ENCODE peak calls at places on chromosomes 1 and 21, in five cellular contexts. K is K562, X is A549, Q is GM12878, A is HepG2. L is an unnamed sample.

GRCh38 chr1:29380532-29380931 is 144.2 kb downstream of the PTPRU start:
- DNase-seq in K (no peak), X (no peak), Q (no peak), A (no peak), L (no peak)

GRCh38 chr21:14900058-14900457 is 164.7 kb downstream of the NRIP1 start:
- DNase-seq in K (no peak), X (no peak), Q (no peak), A (no peak), L (no peak)

GRCh38 chr1:48761411-48761810 is 15.3 kb downstream of the BEND5 start:
- DNase-seq in K (no peak), X (no peak), Q (no peak), A (no peak), L (no peak)

GRCh38 chr1:54851928-54852524 is 35.0 kb downstream of the DHCR24 start:
- DNase-seq in K (no peak), X (no peak), Q (no peak), A (no peak), L (no peak)

GRCh38 chr21:24076179-24076578 is 1531.1 kb downstream of the MRPL39 start:
- DNase-seq in K (no peak), X (no peak), Q (no peak), A (no peak), L (no peak)

GRCh38 chr1:110492573-110492972 is 26.4 kb downstream of the KCNA10 start:
- DNase-seq in K (no peak), X (no peak), Q (no peak), A (no peak), L (no peak)

GRCh38 chr1:222697858-222698257 is 14.4 kb downstream of the AIDA start:
- DNase-seq in K (no peak), X (no peak), Q (no peak), A (no peak), L (no peak)

GRCh38 chr1:53998223-53998622 is 19.8 kb downstream of the LDLRAD1 start:
- DNase-seq in K (no peak), X (no peak), Q (no peak), A (no peak), L (no peak)

GRCh38 chr1:2208309-2209239 is 14.0 kb upstream of the FAAP20 start:
- DNase-seq in K (no peak), X (peak), Q (no peak), A (peak), L (no peak)

GRCh38 chr21:46500224-46500861 is 41.7 kb downstream of the DIP2A start:
- DNase-seq in K (peak), X (peak), Q (no peak), A (peak), L (no peak)

GRCh38 chr1:3907031-3907534 is 7.0 kb upstream of the C1orf174 start:
- DNase-seq in K (peak), X (peak), Q (no peak), A (no peak), L (no peak)

GRCh38 chr1:65025794-65026193 is 59.4 kb upstream of the JAK1 start:
- DNase-seq in K (no peak), X (no peak), Q (no peak), A (no peak), L (no peak)

GRCh38 chr1:159177273-159177907 is 6.0 kb downstream of the CADM3 start:
- DNase-seq in K (peak), X (peak), Q (no peak), A (peak), L (no peak)

GRCh38 chr1:117060441-117061317 is 553 bp downstream of the TTF2 start:
- DNase-seq in K (peak), X (peak), Q (peak), A (peak), L (no peak)

GRCh38 chr1:46735708-46736324 is 16.9 kb upstream of the EFCAB14 start:
- DNase-seq in K (peak), X (peak), Q (no peak), A (peak), L (no peak)

GRCh38 chr1:54453509-54453908 is 47.3 kb upstream of the SSBP3 start:
- DNase-seq in K (no peak), X (no peak), Q (no peak), A (no peak), L (no peak)

GRCh38 chr1:35345439-35345981 is 77.0 kb downstream of the ZMYM4 start:
- DNase-seq in K (no peak), X (peak), Q (no peak), A (peak), L (no peak)

GRCh38 chr1:118159578-118159977 is 25.4 kb downstream of the SPAG17 start:
- DNase-seq in K (no peak), X (no peak), Q (no peak), A (no peak), L (no peak)

GRCh38 chr1:107623431-107623830 is 341.5 kb downstream of the VAV3 start:
- DNase-seq in K (no peak), X (no peak), Q (no peak), A (no peak), L (no peak)

GRCh38 chr1:36988741-36989193 is 45.5 kb downstream of the GRIK3 start:
- DNase-seq in K (no peak), X (no peak), Q (no peak), A (no peak), L (no peak)

GRCh38 chr21:42356036-42356435 is 5.2 kb upstream of the TFF2 start:
- DNase-seq in K (no peak), X (no peak), Q (no peak), A (no peak), L (no peak)
- TF ChIP-seq CHD2 in K (no peak), X (no peak), Q (no peak), A (no peak), L (no peak)

DNA sequence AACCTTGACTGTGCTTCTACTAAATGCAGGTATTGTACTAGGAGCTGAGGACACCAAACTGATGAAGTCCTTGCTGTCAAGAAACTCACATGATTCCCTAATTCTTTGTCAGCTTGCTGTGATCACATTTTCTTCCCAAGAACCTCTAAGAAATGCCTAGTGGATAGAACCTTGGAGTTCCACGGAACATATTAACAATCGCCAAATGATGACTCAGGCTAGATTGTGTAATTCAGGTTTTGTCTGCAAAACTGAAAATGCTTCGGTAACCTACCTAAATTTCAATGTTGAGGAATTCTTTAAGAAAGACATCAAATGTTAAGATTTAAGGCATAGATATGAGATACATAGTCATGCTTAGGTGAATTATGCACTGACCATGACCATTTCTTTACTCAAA is 1.7 kb upstream of the GADD45A start:
- DNase-seq in K (no peak), X (peak), Q (no peak), A (no peak), L (no peak)
- TF ChIP-seq KDM1A in K (no peak), X (no peak), Q (no peak), A (no peak), L (no peak)

GRCh38 chr1:157509546-157510232 is 42.6 kb downstream of the FCRL5 start:
- DNase-seq in K (no peak), X (no peak), Q (no peak), A (no peak), L (no peak)

GRCh38 chr1:157504646-157505045 is 47.7 kb downstream of the FCRL5 start:
- DNase-seq in K (peak), X (no peak), Q (no peak), A (no peak), L (no peak)

DNA sequence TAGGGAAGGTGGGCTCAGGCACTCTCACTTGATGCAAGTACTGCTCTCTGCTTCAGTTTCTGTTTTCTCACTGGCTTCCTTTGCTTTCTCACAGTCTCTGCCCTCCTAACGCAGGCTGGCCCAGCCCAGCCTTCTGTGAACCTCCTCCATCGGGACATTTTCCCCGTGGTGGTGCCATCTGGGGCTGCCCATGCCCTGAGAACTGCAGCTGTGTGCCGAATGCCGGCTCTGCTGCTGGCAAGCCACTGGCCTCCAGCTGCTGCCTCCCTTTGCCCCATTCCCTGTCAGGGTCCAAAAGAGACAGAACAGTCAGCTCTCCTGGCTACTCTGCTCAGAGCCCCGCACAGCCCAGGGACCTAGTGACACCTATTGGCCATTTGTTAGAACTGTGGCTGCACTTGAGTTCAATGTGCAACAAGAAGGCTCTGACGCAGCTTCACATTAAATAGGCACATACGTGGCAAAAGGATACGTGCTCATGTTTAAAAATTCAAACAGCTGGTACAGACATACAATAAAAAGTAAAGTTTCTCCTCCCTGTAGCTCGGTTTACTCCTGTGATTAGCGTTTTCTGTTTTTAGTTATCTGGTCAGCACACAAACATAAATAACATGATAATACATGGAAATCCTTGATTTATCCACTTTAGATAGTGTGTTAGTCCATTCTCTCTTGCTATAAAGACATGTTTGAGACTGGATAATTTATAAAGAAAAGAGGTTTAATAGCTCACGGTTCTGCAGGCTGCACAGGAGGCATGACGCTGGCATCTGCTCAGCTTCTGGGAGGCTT is 46.6 kb downstream of the FCRL5 start:
- DNase-seq in K (peak), X (peak), Q (peak), A (peak), L (peak)
- TF ChIP-seq CHD2 in K (no peak), X (no peak), Q (no peak), A (no peak), L (no peak)

GRCh38 chr1:232486006-232486405 is 143.9 kb downstream of the SIPA1L2 start:
- DNase-seq in K (no peak), X (no peak), Q (no peak), A (no peak), L (no peak)

GRCh38 chr1:232489256-232489655 is 140.7 kb downstream of the SIPA1L2 start:
- DNase-seq in K (no peak), X (no peak), Q (no peak), A (no peak), L (no peak)

GRCh38 chr1:232487236-232487635 is 142.7 kb downstream of the SIPA1L2 start:
- DNase-seq in K (no peak), X (no peak), Q (no peak), A (no peak), L (no peak)

GRCh38 chr1:232481091-232481490 is 148.8 kb downstream of the SIPA1L2 start:
- DNase-seq in K (no peak), X (no peak), Q (no peak), A (no peak), L (no peak)

GRCh38 chr1:232486454-232487202 is 143.3 kb downstream of the SIPA1L2 start:
- DNase-seq in K (no peak), X (no peak), Q (no peak), A (no peak), L (no peak)
- TF ChIP-seq KDM1A in K (no peak), X (no peak), Q (no peak), A (no peak), L (no peak)

GRCh38 chr1:41650176-41650519 is 165.7 kb upstream of the EDN2 start:
- DNase-seq in K (no peak), X (no peak), Q (no peak), A (no peak), L (no peak)

GRCh38 chr1:41648844-41649243 is 164.4 kb upstream of the EDN2 start:
- DNase-seq in K (no peak), X (no peak), Q (no peak), A (no peak), L (no peak)

GRCh38 chr1:41647202-41648135 is 163.0 kb upstream of the EDN2 start:
- DNase-seq in K (no peak), X (no peak), Q (no peak), A (no peak), L (no peak)

GRCh38 chr1:41648230-41648629 is 163.7 kb upstream of the EDN2 start:
- DNase-seq in K (no peak), X (no peak), Q (no peak), A (no peak), L (no peak)

DNA sequence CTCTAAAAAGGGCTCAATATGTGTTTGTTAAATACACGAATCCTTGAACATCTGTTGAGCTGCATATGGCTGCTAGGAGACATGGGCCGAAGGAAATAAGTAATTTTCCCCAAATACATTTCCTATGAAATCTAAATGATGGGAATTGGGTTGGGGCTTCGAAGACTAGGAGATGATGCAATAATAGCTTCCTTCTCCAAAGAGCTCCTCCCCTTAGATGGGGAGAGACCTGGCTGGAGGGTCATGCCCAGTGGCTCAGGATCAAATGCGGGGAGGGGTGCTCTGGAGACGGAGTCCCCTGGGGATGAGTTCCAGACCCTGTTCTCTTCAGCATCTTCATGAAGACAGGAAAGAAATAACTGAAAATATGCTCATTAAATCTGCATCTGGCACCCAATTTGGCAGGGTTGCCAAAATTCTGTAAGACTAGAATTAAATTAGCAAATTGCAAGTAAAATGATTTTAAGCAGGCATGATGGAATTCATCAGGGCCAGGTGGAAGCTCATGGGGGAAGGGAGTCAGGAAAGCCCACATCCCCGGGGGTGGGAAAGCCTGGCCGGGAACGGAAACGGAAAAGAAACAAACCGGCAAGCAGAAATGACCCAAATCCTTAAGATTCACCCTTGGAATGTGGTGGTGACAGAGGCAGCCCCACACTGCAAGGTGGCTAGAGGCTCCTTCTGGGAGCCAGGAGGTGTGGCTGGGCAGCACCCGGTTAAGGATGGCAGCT is 165.1 kb upstream of the EDN2 start:
- DNase-seq in K (no peak), X (no peak), Q (no peak), A (no peak), L (no peak)
- TF ChIP-seq CHD2 in K (no peak), X (no peak), Q (no peak), A (no peak), L (no peak)

L was measured in H1.